ENCODE peak calls at places on chromosomes 4 and X, in six cellular contexts. W is H9, F is IMR-90, I is trophoblast cell, Z is H1, X is mesenchymal stem cell. M is an unnamed sample.
A peak's percentile ranks its signal among the peaks of the same experiment; 100 is the strongest.

GRCh38 chr4:21470531-21470930 is 478.0 kb downstream of the KCNIP4 start:
- DNase-seq in Z (no peak), F (no peak), I (no peak), X (peak; percentile 73), W (no peak), M (no peak)

GRCh38 chr4:128802680-128803628 is 6.5 kb upstream of the JADE1 start:
- DNase-seq in Z (peak; percentile 69), F (no peak), W (peak; percentile 74), I (no peak), X (no peak), M (no peak)

GRCh38 chr4:102828497-102828808 is 1.1 kb upstream of the UBE2D3 start:
- DNase-seq in Z (no peak), W (no peak), X (no peak), F (peak; percentile 18), I (no peak), M (no peak)

GRCh38 chrX:107738768-107739167 is 36.8 kb downstream of the TSC22D3 start:
- DNase-seq in X (no peak), I (no peak), Z (no peak), W (no peak), F (no peak), M (no peak)

GRCh38 chrX:3651272-3651671 is 62.2 kb downstream of the PRKX start:
- DNase-seq in X (peak; percentile 21), W (no peak), F (peak; percentile 49), Z (no peak), I (peak; percentile 2), M (no peak)

GRCh38 chrX:74853255-74853654 is 72.0 kb downstream of the NEXMIF start:
- DNase-seq in Z (no peak), I (no peak), F (no peak), X (no peak), W (peak; percentile 37), M (no peak)

GRCh38 chrX:150694738-150695410 is 1.7 kb downstream of the MTMR1 start:
- DNase-seq in Z (no peak), W (no peak), X (no peak), I (no peak), F (no peak), M (no peak)

GRCh38 chrX:13815664-13816063 is 1.2 kb downstream of the GPM6B start:
- DNase-seq in W (no peak), F (no peak), X (no peak), Z (no peak), I (no peak), M (no peak)

GRCh38 chr4:1784395-1784788 is 8.7 kb upstream of the FGFR3 start:
- DNase-seq in X (no peak), F (no peak), Z (no peak), I (no peak), W (no peak), M (no peak)

GRCh38 chr4:156805696-156806095 is 165.9 kb downstream of the PDGFC start:
- DNase-seq in Z (no peak), X (no peak), W (no peak), I (no peak), F (no peak), M (no peak)

GRCh38 chrX:85244411-85245210 is 820 bp downstream of the ZNF711 start:
- DNase-seq in F (peak; percentile 7), Z (peak; percentile 43), W (no peak), X (peak; percentile 44), I (no peak), M (peak; percentile 14)

GRCh38 chr4:186885289-186885688 is 161.6 kb upstream of the FAT1 start:
- DNase-seq in W (no peak), F (no peak), I (no peak), X (no peak), Z (no peak), M (no peak)

DNA sequence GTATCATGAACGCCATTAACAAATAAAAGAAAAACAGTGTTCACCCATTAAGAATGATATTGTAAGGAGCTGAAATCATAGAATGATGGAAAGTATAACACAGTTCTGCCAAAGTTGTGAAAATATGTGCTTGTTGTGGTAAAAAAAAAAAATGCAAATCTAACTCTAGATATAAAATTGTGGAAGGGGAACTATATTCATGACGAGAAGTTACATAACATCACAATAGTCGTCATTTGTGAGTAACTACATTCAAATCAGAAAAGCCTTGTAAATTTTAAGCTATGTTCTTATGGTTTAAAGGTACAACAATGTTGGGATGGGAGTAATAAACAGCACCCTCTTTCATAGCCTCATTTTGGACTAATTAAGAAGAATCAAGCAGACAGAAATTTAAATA is 57.6 kb upstream of the PRDM8 start:
- DNase-seq in X (no peak), F (no peak), Z (no peak), I (no peak), W (no peak), M (no peak)
- H3K9ac ChIP-seq in X (no peak overlapping the region), F (no peak overlapping the region), Z (no peak overlapping the region), I (no peak overlapping the region), W (no peak overlapping the region), M (no peak overlapping the region)

GRCh38 chr4:184850431-184851199 is 24.8 kb upstream of the ACSL1 start:
- DNase-seq in Z (no peak), I (no peak), X (no peak), F (no peak), W (no peak), M (no peak)
- H4K8ac ChIP-seq in Z (no peak overlapping the region), I (no peak overlapping the region), X (no peak overlapping the region), F (no peak overlapping the region), W (no peak overlapping the region), M (no peak overlapping the region)

GRCh38 chrX:47992093-47992375 is 11.8 kb downstream of the ZNF182 start:
- DNase-seq in X (no peak), I (no peak), F (no peak), W (no peak), Z (no peak), M (no peak)
- H4K91ac ChIP-seq in X (no peak overlapping the region), I (no peak overlapping the region), F (no peak overlapping the region), W (no peak overlapping the region), Z (no peak overlapping the region), M (no peak overlapping the region)

DNA sequence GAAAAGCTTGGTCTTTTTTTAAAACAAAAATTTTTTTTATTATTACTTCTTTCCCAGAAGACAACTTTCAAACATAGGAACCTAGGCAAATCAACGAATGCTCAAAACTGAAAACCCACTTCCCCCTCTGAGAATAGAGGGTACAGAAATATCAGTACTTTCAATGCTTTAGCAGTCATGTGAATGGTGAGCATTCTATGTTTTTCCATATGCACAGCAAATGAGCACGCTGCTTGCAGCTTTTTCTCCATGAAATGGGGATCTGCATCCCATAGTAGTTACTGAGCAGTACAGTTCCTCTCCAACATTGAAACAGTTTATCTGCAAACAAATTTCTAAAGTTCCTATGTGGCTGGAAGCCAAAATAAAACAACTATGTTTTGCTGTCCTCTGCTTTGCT is 108.4 kb upstream of the BMP2K start:
- DNase-seq in F (no peak), I (no peak), X (no peak), W (no peak), Z (no peak), M (no peak)
- H3K9ac ChIP-seq in F (no peak overlapping the region), I (no peak overlapping the region), X (no peak overlapping the region), W (no peak overlapping the region), Z (no peak overlapping the region), M (no peak overlapping the region)

GRCh38 chr4:127559981-127560380 is 72.8 kb upstream of the INTU start:
- DNase-seq in X (no peak), I (no peak), Z (no peak), W (no peak), F (no peak), M (no peak)
- H4K8ac ChIP-seq in X (no peak overlapping the region), I (no peak overlapping the region), Z (no peak overlapping the region), W (no peak overlapping the region), F (no peak overlapping the region), M (no peak overlapping the region)

GRCh38 chrX:39667191-39667590 is 430.6 kb downstream of the BCOR start:
- DNase-seq in X (no peak), I (no peak), Z (no peak), F (no peak), W (no peak), M (no peak)

GRCh38 chrX:39672405-39672804 is 425.4 kb downstream of the BCOR start:
- DNase-seq in W (no peak), I (no peak), Z (no peak), F (no peak), X (no peak), M (no peak)

GRCh38 chrX:39667746-39668507 is 429.8 kb downstream of the BCOR start:
- DNase-seq in F (no peak), X (no peak), I (no peak), W (no peak), Z (no peak), M (no peak)

GRCh38 chrX:39670281-39670680 is 427.5 kb downstream of the BCOR start:
- DNase-seq in W (no peak), F (no peak), Z (no peak), I (peak; percentile 13), X (no peak), M (no peak)

GRCh38 chrX:39669668-39670067 is 428.1 kb downstream of the BCOR start:
- DNase-seq in Z (no peak), F (no peak), X (no peak), W (no peak), I (no peak), M (no peak)
- H4K91ac ChIP-seq in Z (no peak overlapping the region), F (no peak overlapping the region), X (no peak overlapping the region), W (no peak overlapping the region), I (no peak overlapping the region), M (no peak overlapping the region)

GRCh38 chr4:182141623-182142022 is 101.6 kb upstream of the TENM3 start:
- DNase-seq in X (no peak), F (no peak), W (no peak), I (no peak), Z (no peak), M (no peak)

GRCh38 chr4:182142146-182143085 is 100.8 kb upstream of the TENM3 start:
- DNase-seq in X (peak; percentile 16), I (peak; percentile 46), Z (peak; percentile 84), W (peak; percentile 70), F (peak; percentile 58), M (peak; percentile 50)

GRCh38 chr4:182144621-182145359 is 98.4 kb upstream of the TENM3 start:
- DNase-seq in W (peak; percentile 36), I (peak; percentile 5), X (no peak), Z (peak; percentile 65), F (peak; percentile 22), M (peak; percentile 36)

GRCh38 chr4:182143822-182144620 is 99.2 kb upstream of the TENM3 start:
- DNase-seq in I (peak; percentile 50), F (peak; percentile 83), X (peak; percentile 18), Z (peak; percentile 81), W (peak; percentile 80), M (peak; percentile 78)

DNA sequence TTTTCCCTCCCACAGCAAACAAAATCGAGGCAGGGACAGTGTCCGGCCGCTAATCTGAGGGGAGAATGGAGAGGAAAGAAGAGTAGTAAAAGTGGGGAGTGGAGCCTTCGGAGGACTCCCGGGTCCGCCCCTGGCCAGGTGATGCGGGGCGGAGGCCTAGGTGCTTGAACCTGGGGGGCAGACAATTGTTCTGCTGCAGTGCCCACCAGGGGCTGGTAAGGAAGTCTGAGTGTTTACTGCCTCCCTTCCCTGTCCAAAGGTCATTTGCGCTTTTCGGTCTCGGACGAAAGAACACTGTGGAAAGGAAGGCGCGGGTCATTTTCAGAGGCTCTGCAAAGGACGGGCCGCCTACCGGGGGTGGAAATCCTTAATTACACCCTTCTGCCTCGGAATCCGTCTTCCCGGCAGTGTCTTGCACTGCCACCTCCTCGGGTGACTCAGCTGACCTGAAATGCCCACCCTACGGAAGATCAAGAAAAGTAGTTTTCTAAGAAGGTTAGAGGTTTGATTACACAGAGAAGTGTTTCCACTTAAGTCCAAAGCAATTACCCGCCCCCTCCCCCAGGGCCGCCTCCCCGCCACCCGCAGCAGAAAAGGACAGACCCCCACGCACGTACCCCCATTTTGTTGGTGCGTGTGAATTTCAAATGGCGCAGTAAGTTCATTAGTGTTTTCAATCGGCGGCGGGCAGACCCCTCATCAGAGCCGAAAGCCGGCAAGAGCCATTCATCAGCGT is 99.9 kb upstream of the TENM3 start:
- DNase-seq in Z (no peak), X (no peak), F (peak; percentile 29), W (no peak), I (peak; percentile 62), M (peak; percentile 24)
- H3K9ac ChIP-seq in Z (peak overlapping the region; percentile 76), X (peak overlapping the region; percentile 87), F (peak overlapping the region; percentile 71), W (peak overlapping the region; percentile 63), I (peak overlapping the region; percentile 93), M (peak overlapping the region; percentile 78)

M was measured in neuronal stem cell.